ENCODE peak calls at places on chromosomes 3 and 15, in four cellular contexts. E is IMR-90, Q is K562, I is endothelial cell of umbilical vein. V is an unnamed sample. For H3K9me1, the result is how much of the 10 kb centered on the place peaks cover.

GRCh38 chr3:37668431-37668830 is 193.2 kb upstream of the CTDSPL start:
- DNase-seq in E (no peak), Q (no peak), I (no peak), V (no peak)

GRCh38 chr15:32878849-32879795 is 161.3 kb downstream of the GREM1 start:
- DNase-seq in E (no peak), Q (no peak), I (no peak), V (no peak)

GRCh38 chr3:128232421-128233180 is 79.3 kb downstream of the EEFSEC start:
- DNase-seq in E (no peak), Q (no peak), I (no peak), V (no peak)

GRCh38 chr3:169787120-169787519 is 13.9 kb downstream of the MYNN start:
- DNase-seq in E (no peak), Q (no peak), I (no peak), V (no peak)

GRCh38 chr15:31392761-31393401 is 66.2 kb downstream of the KLF13 start:
- DNase-seq in E (no peak), Q (no peak), I (no peak), V (no peak)

GRCh38 chr3:102573483-102574028 is 138.7 kb downstream of the ZPLD1 start:
- DNase-seq in E (no peak), Q (no peak), I (no peak), V (no peak)

GRCh38 chr15:40204100-40204499 is 34.8 kb upstream of the PAK6 start:
- DNase-seq in E (no peak), Q (no peak), I (no peak), V (no peak)

GRCh38 chr15:74121040-74121439 is 9.3 kb upstream of the ISLR2 start:
- DNase-seq in E (no peak), Q (no peak), I (no peak), V (no peak)

GRCh38 chr15:99303881-99304280 is 52.6 kb downstream of the LRRC28 start:
- DNase-seq in E (no peak), Q (no peak), I (no peak), V (no peak)

GRCh38 chr3:15206662-15207576 is 873 bp downstream of the CAPN7 start:
- DNase-seq in E (peak), Q (peak), I (peak), V (no peak)

GRCh38 chr3:174002543-174002942 is 605.0 kb downstream of the NLGN1 start:
- DNase-seq in E (no peak), Q (no peak), I (peak), V (no peak)

GRCh38 chr3:156150434-156151066 is 30.2 kb downstream of the KCNAB1 start:
- DNase-seq in E (peak), Q (peak), I (peak), V (no peak)

GRCh38 chr3:14256561-14257342 is 78.1 kb downstream of the LSM3 start:
- DNase-seq in E (no peak), Q (peak), I (no peak), V (no peak)

GRCh38 chr3:101081990-101082389 is 88.8 kb upstream of the ABI3BP start:
- DNase-seq in E (peak), Q (no peak), I (no peak), V (no peak)

GRCh38 chr15:96268421-96269204 is 61.9 kb upstream of the NR2F2 start:
- DNase-seq in E (peak), Q (no peak), I (no peak), V (no peak)

GRCh38 chr3:54353547-54354339 is 231.4 kb downstream of the CACNA2D3 start:
- DNase-seq in E (no peak), Q (no peak), I (no peak), V (no peak)

GRCh38 chr3:135806342-135806741 is 159.2 kb upstream of the PPP2R3A start:
- DNase-seq in E (no peak), Q (no peak), I (no peak), V (no peak)

GRCh38 chr3:122356402-122356801 is 26.6 kb downstream of the MIX23 start:
- DNase-seq in E (peak), Q (peak), I (no peak), V (no peak)

GRCh38 chr3:113231391-113231790 is 20.0 kb downstream of the BOC start:
- DNase-seq in E (peak), Q (no peak), I (no peak), V (no peak)

GRCh38 chr3:23654571-23654970 is 151.2 kb upstream of the UBE2E1 start:
- DNase-seq in E (no peak), Q (no peak), I (no peak), V (no peak)

GRCh38 chr3:145737952-145738351 is 423.0 kb downstream of the PLOD2 start:
- DNase-seq in E (no peak), Q (no peak), I (no peak), V (no peak)

GRCh38 chr15:72013703-72014102 is 104.2 kb downstream of the MYO9A start:
- DNase-seq in E (no peak), Q (no peak), I (no peak), V (no peak)

GRCh38 chr15:66925721-66926120 is 139.7 kb upstream of the SMAD3 start:
- DNase-seq in E (no peak), Q (no peak), I (no peak), V (no peak)

GRCh38 chr3:17032407-17033034 is 147.8 kb downstream of the PLCL2 start:
- DNase-seq in E (peak), Q (peak), I (peak), V (no peak)

GRCh38 chr3:118972974-118973373 is 61.7 kb downstream of the IGSF11 start:
- DNase-seq in E (no peak), Q (no peak), I (no peak), V (no peak)

GRCh38 chr3:9730747-9731205 is 759 bp upstream of the BRPF1 start:
- DNase-seq in E (no peak), Q (no peak), I (no peak), V (no peak)

GRCh38 chr15:72487070-72487797 is 13.1 kb downstream of the ARIH1 start:
- DNase-seq in E (peak), Q (no peak), I (no peak), V (no peak)

GRCh38 chr3:37941608-37942540 is 48.7 kb upstream of the VILL start:
- DNase-seq in E (no peak), Q (no peak), I (peak), V (no peak)

GRCh38 chr3:56502738-56503137 is 34.5 kb upstream of the ERC2 start:
- DNase-seq in E (no peak), Q (no peak), I (no peak), V (no peak)
- H3K9me1 ChIP-seq in E (under half), Q (under half), I (under half), V (under half)

DNA sequence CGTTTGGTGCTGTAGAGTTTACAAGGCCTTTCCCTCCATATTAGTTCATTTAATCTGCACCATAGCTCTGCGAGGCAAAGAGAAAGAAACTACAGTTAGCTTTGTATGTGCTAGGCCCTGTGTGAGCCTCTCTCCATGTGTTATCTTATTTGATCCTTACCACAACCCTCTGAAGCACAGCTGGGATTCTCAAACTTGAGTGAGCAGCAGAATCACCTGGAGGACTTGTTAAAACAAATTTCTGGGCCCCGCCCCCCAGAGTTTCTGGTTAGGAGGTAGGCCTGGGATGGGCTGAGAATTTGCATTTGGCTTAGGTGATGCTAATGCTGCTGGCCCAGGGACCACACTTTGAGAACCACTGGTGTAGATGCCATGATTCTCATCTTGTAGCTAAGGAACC is 12.3 kb downstream of the CA12 start:
- DNase-seq in E (no peak), Q (no peak), I (no peak), V (no peak)
- H3K9me1 ChIP-seq in E (under half), Q (under half), I (under half), V (under half)

GRCh38 chr3:194715022-194715800 is 29.5 kb downstream of the FAM43A start:
- DNase-seq in E (no peak), Q (no peak), I (peak), V (no peak)
- H3K9me1 ChIP-seq in E (under half), Q (under half), I (under half), V (under half)

GRCh38 chr15:45105586-45105985 is 8.4 kb downstream of the DUOX2 start:
- DNase-seq in E (no peak), Q (no peak), I (no peak), V (no peak)
- H3K9me1 ChIP-seq in E (under half), Q (under half), I (under half), V (under half)

GRCh38 chr15:27457766-27458165 is 486.8 kb downstream of the GABRG3 start:
- DNase-seq in E (no peak), Q (no peak), I (no peak), V (no peak)
- H3K9me1 ChIP-seq in E (under half), Q (under half), I (under half), V (under half)

V was measured in keratinocyte.